ENCODE peak calls at places on chromosomes 12 and 14, in eight cellular contexts. N, A, X, Y, L, W, C and M are unnamed samples.

GRCh38 chr14:96246535-96246839 is 9.5 kb upstream of the BDKRB1 start:
- DNase-seq in C (peak; percentile 97), X (peak; percentile 98), L (no peak), A (peak; percentile 75), W (no peak), Y (no peak), N (peak; percentile 31), M (no peak)

GRCh38 chr14:76904740-76905569 is 78.7 kb downstream of the LRRC74A start:
- DNase-seq in W (no peak), C (peak; percentile 100), N (peak; percentile 99), Y (no peak), L (peak; percentile 52), X (peak; percentile 93), A (no peak), M (peak; percentile 87)

GRCh38 chr12:53267309-53268008 is 640 bp upstream of the ESPL1 start:
- DNase-seq in A (no peak), X (no peak), C (no peak), Y (no peak), N (no peak), L (no peak), W (no peak), M (no peak)

GRCh38 chr12:50613463-50613862 is 108.7 kb downstream of the DIP2B start:
- DNase-seq in Y (no peak), A (no peak), L (no peak), C (peak; percentile 22), X (no peak), N (no peak), W (no peak), M (no peak)

GRCh38 chr12:64457036-64457435 is 5.1 kb downstream of the TBK1 start:
- DNase-seq in N (no peak), Y (no peak), C (peak; percentile 33), L (no peak), W (no peak), A (no peak), X (no peak), M (peak; percentile 80)

GRCh38 chr12:27899151-27899661 is 73.3 kb downstream of the PTHLH start:
- DNase-seq in X (peak; percentile 99), C (peak; percentile 92), N (peak; percentile 85), A (no peak), Y (no peak), L (no peak), W (no peak), M (no peak)

GRCh38 chr14:105486974-105487448 is 325 bp downstream of the CRIP1 start:
- DNase-seq in W (no peak), L (peak; percentile 49), Y (peak; percentile 32), X (no peak), N (no peak), A (no peak), C (no peak), M (no peak)

GRCh38 chr12:40263616-40264409 is 39.0 kb downstream of the LRRK2 start:
- DNase-seq in N (no peak), L (no peak), A (no peak), C (no peak), W (no peak), Y (no peak), X (peak; percentile 58), M (no peak)

GRCh38 chr14:77603654-77604270 is 12.7 kb downstream of the SPTLC2 start:
- DNase-seq in N (peak; percentile 35), L (no peak), Y (no peak), W (no peak), X (peak; percentile 25), A (no peak), C (no peak), M (peak; percentile 73)

GRCh38 chr12:131784909-131785762 is 43.1 kb upstream of the MMP17 start:
- DNase-seq in W (no peak), N (no peak), L (no peak), X (peak; percentile 6), C (no peak), A (no peak), Y (no peak), M (no peak)

GRCh38 chr12:61654698-61655097 is 605.5 kb upstream of the USP15 start:
- DNase-seq in Y (no peak), W (no peak), N (peak; percentile 45), X (no peak), C (no peak), A (no peak), L (no peak), M (no peak)

GRCh38 chr14:49505026-49505766 is 81.0 kb downstream of the RPS29 start:
- DNase-seq in Y (no peak), C (peak; percentile 31), A (no peak), L (no peak), W (no peak), X (no peak), N (peak; percentile 97), M (no peak)

GRCh38 chr14:29028973-29029582 is 262.5 kb downstream of the FOXG1 start:
- DNase-seq in Y (no peak), C (peak; percentile 49), W (no peak), L (no peak), X (peak; percentile 60), N (peak; percentile 59), A (no peak), M (no peak)

GRCh38 chr14:23469127-23469905 is at the start of gene NGDN:
- DNase-seq in W (peak; percentile 96), A (peak; percentile 100), N (peak; percentile 100), Y (peak; percentile 100), X (peak; percentile 100), L (peak; percentile 87), C (peak; percentile 100), M (peak; percentile 100)

GRCh38 chr14:56216631-56217379 is 98.6 kb downstream of the PELI2 start:
- DNase-seq in A (no peak), Y (peak; percentile 79), W (no peak), L (no peak), N (no peak), X (peak; percentile 46), C (peak; percentile 12), M (peak; percentile 38)

GRCh38 chr14:76919431-76919810 is 93.2 kb downstream of the LRRC74A start:
- DNase-seq in C (peak; percentile 18), A (no peak), N (peak; percentile 73), L (no peak), W (no peak), Y (no peak), X (no peak), M (no peak)

GRCh38 chr14:95287176-95287754 is 32.4 kb downstream of the CLMN start:
- DNase-seq in Y (peak; percentile 37), C (no peak), A (no peak), L (no peak), X (no peak), W (no peak), N (no peak), M (no peak)

GRCh38 chr12:95412826-95413311 is 61.1 kb upstream of the METAP2 start:
- DNase-seq in N (peak; percentile 92), A (no peak), W (no peak), C (peak; percentile 93), L (no peak), Y (no peak), X (peak; percentile 99), M (no peak)

GRCh38 chr12:89183985-89184435 is 168.3 kb downstream of the DUSP6 start:
- DNase-seq in A (no peak), X (peak; percentile 96), Y (no peak), N (peak; percentile 35), W (no peak), C (no peak), L (no peak), M (no peak)

GRCh38 chr12:105978276-105978675 is 160.5 kb downstream of the NUAK1 start:
- DNase-seq in C (no peak), W (peak; percentile 39), X (peak; percentile 45), Y (no peak), L (no peak), N (no peak), A (no peak), M (no peak)

GRCh38 chr12:779745-780734 is 27.7 kb downstream of the WNK1 start:
- DNase-seq in N (peak; percentile 42), Y (no peak), A (no peak), C (peak; percentile 68), X (peak; percentile 57), W (no peak), L (no peak), M (peak; percentile 72)